ENCODE peak calls at places on chromosomes 11 and 22, in six cellular contexts. K, O, H, G, Z and X are unnamed samples.

GRCh38 chr11:75174781-75175370 is 24.0 kb downstream of the SLCO2B1 start:
- DNase-seq in K (peak), G (no peak), Z (peak), H (peak), O (peak), X (peak)

GRCh38 chr11:35305670-35306382 is 113.5 kb downstream of the SLC1A2 start:
- DNase-seq in K (peak), O (peak), H (peak), G (no peak), Z (peak), X (peak)

GRCh38 chr11:445765-446588 is 4.1 kb upstream of the PTDSS2 start:
- DNase-seq in H (no peak), K (no peak), G (no peak), Z (no peak), O (no peak), X (no peak)

GRCh38 chr11:125946712-125947418 is 1.0 kb downstream of the VSIG10L2 start:
- DNase-seq in G (no peak), H (no peak), Z (no peak), K (no peak), O (no peak), X (no peak)

GRCh38 chr11:74464746-74465145 is 2.6 kb downstream of the KCNE3 start:
- DNase-seq in G (no peak), K (no peak), O (no peak), H (no peak), Z (no peak), X (no peak)

GRCh38 chr11:117071344-117071787 is 26.9 kb downstream of the SIK3 start:
- DNase-seq in H (no peak), K (peak), G (no peak), O (no peak), Z (peak), X (peak)

GRCh38 chr22:47221840-47222615 is 459.6 kb downstream of the TBC1D22A start:
- DNase-seq in O (no peak), G (no peak), K (no peak), Z (no peak), H (no peak), X (no peak)

GRCh38 chr11:120549346-120549745 is 37.8 kb downstream of the GRIK4 start:
- DNase-seq in Z (no peak), H (no peak), O (no peak), G (no peak), K (no peak), X (no peak)

GRCh38 chr11:69572861-69573260 is 68.1 kb upstream of the CCND1 start:
- DNase-seq in G (no peak), O (no peak), H (no peak), Z (no peak), K (no peak), X (no peak)

GRCh38 chr11:69509846-69510390 is 28.5 kb downstream of the LINC01488 start:
- DNase-seq in Z (no peak), H (no peak), G (no peak), K (no peak), O (no peak), X (no peak)

GRCh38 chr11:111665779-111666178 is 63.5 kb downstream of the SIK2 start:
- DNase-seq in K (peak), G (peak), O (peak), H (peak), Z (peak), X (peak)

GRCh38 chr22:19232620-19233019 is 54.1 kb upstream of the SLC25A1 start:
- DNase-seq in K (peak), Z (peak), O (no peak), G (no peak), H (no peak), X (no peak)

GRCh38 chr11:14124886-14125285 is 162.4 kb downstream of the SPON1 start:
- DNase-seq in O (no peak), H (no peak), G (no peak), Z (no peak), K (no peak), X (no peak)

GRCh38 chr11:66882540-66882939 is 25.7 kb downstream of the LRFN4 start:
- DNase-seq in Z (no peak), H (no peak), G (no peak), K (peak), O (no peak), X (no peak)

GRCh38 chr11:95767498-95767897 is 22.1 kb downstream of the FAM76B start:
- DNase-seq in Z (peak), H (no peak), O (peak), K (peak), G (no peak), X (peak)

GRCh38 chr11:7570938-7571337 is 57.1 kb downstream of the PPFIBP2 start:
- DNase-seq in G (no peak), Z (no peak), O (no peak), H (no peak), K (no peak), X (no peak)

GRCh38 chr22:39627208-39627607 is 56.7 kb downstream of the CACNA1I start:
- DNase-seq in H (no peak), K (no peak), Z (no peak), O (no peak), G (no peak), X (no peak)

GRCh38 chr11:40397141-40397540 is 1062.3 kb downstream of the LRRC4C start:
- DNase-seq in O (no peak), G (no peak), Z (no peak), H (no peak), K (no peak), X (no peak)

GRCh38 chr11:62508336-62509058 is 38.1 kb downstream of the AHNAK start:
- DNase-seq in Z (peak), H (peak), G (no peak), O (peak), K (peak), X (peak)

GRCh38 chr11:92765418-92765817 is 204.0 kb upstream of the MTNR1B start:
- DNase-seq in K (no peak), H (no peak), Z (no peak), G (no peak), O (no peak), X (no peak)

GRCh38 chr11:16791494-16791961 is 53.1 kb downstream of the C11orf58 start:
- DNase-seq in O (peak), H (no peak), Z (peak), K (peak), G (peak), X (peak)

GRCh38 chr22:37187891-37188761 is at the start of gene C1QTNF6:
- DNase-seq in O (peak), Z (peak), K (peak), H (no peak), G (no peak), X (peak)

GRCh38 chr22:36065462-36065774 is 36.8 kb upstream of the RBFOX2 start:
- DNase-seq in O (no peak), H (no peak), K (no peak), Z (no peak), G (no peak), X (no peak)

GRCh38 chr11:125180413-125181305 is 16.1 kb downstream of the PKNOX2 start:
- DNase-seq in G (no peak), H (no peak), Z (peak), O (peak), K (peak), X (no peak)

GRCh38 chr11:130407978-130408377 is 20.4 kb downstream of the ADAMTS8 start:
- DNase-seq in K (peak), O (peak), H (no peak), Z (peak), G (no peak), X (peak)

GRCh38 chr11:14673824-14674432 is 30.3 kb downstream of the PDE3B start:
- DNase-seq in H (no peak), O (no peak), K (no peak), Z (no peak), G (no peak), X (peak)

GRCh38 chr22:34293324-34293723 is 373.0 kb upstream of the LARGE1 start:
- DNase-seq in K (no peak), Z (no peak), H (no peak), O (no peak), G (no peak), X (no peak)

GRCh38 chr22:24188705-24189248 is 7.5 kb downstream of the SUSD2 start:
- DNase-seq in H (no peak), O (no peak), G (no peak), K (no peak), Z (no peak), X (no peak)

GRCh38 chr22:41532908-41533825 is 11.1 kb downstream of the POLR3H start:
- DNase-seq in K (peak), Z (peak), H (peak), G (no peak), O (peak), X (peak)

GRCh38 chr11:1825039-1825740 is 9.6 kb upstream of the SYT8 start:
- DNase-seq in G (no peak), H (peak), Z (peak), K (no peak), O (no peak), X (peak)

GRCh38 chr22:44795701-44796630 is 43.6 kb downstream of the ARHGAP8 start:
- DNase-seq in Z (no peak), K (no peak), G (no peak), O (no peak), H (no peak), X (no peak)
- H3K4me3 ChIP-seq in Z (no peak), K (no peak), G (no peak), O (no peak), H (no peak), X (no peak)

GRCh38 chr11:135074397-135074998 is 662.5 kb upstream of the B3GAT1 start:
- DNase-seq in H (no peak), O (no peak), Z (no peak), G (no peak), K (peak), X (no peak)

GRCh38 chr11:135073444-135073843 is 661.4 kb upstream of the B3GAT1 start:
- DNase-seq in H (no peak), K (no peak), G (no peak), Z (no peak), O (no peak), X (no peak)

GRCh38 chr11:135069884-135070283 is 657.8 kb upstream of the B3GAT1 start:
- DNase-seq in O (no peak), H (no peak), Z (no peak), G (no peak), K (peak), X (no peak)

GRCh38 chr11:135075740-135076139 is 663.7 kb upstream of the B3GAT1 start:
- DNase-seq in K (peak), H (peak), Z (peak), G (no peak), O (peak), X (peak)

DNA sequence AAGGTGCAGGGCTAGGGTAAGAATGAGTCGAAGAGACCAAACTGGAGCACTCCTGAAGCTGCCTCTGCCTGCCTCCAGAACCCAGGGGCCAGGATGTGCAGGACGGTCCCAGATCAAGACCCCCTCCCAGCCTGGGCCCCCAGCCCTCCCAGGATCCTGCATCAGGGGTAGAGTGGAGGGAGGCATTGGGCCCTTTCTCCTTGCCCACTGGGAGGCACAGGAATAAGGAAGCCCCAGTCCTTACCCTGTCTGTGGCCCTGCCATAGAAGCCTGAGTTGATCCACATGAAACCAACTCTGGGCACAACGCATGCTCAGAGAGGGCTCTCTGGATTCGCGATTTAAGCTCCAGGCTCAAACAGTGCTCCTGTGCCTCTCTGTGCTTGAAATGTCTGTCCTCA is 661.8 kb upstream of the B3GAT1 start:
- DNase-seq in Z (no peak), K (no peak), H (no peak), G (no peak), O (no peak), X (no peak)
- TF ChIP-seq CTCF in Z (no peak), K (no peak), H (no peak), G (no peak), O (no peak), X (no peak)

GRCh38 chr11:77467233-77467632 is 6.7 kb downstream of the PAK1 start:
- DNase-seq in O (no peak), Z (no peak), H (no peak), K (no peak), G (no peak), X (no peak)

GRCh38 chr11:77470971-77471370 is 2.9 kb downstream of the PAK1 start:
- DNase-seq in Z (no peak), K (no peak), O (no peak), H (no peak), G (no peak), X (no peak)

GRCh38 chr11:77470504-77470903 is 3.4 kb downstream of the PAK1 start:
- DNase-seq in Z (no peak), O (no peak), K (no peak), H (no peak), G (no peak), X (no peak)

GRCh38 chr11:77467993-77468392 is 5.9 kb downstream of the PAK1 start:
- DNase-seq in Z (peak), K (no peak), G (no peak), O (peak), H (no peak), X (peak)

GRCh38 chr11:77468527-77468926 is 5.4 kb downstream of the PAK1 start:
- DNase-seq in O (no peak), Z (no peak), H (no peak), G (no peak), K (no peak), X (no peak)
- H3K4me3 ChIP-seq in O (no peak), Z (no peak), H (no peak), G (no peak), K (no peak), X (no peak)

GRCh38 chr22:31870890-31871289 is 73.4 kb upstream of the YWHAH start:
- DNase-seq in O (no peak), H (no peak), G (no peak), K (peak), Z (peak), X (peak)
- TF ChIP-seq CTCF in O (no peak), H (no peak), G (peak), K (no peak), Z (no peak), X (peak)

DNA sequence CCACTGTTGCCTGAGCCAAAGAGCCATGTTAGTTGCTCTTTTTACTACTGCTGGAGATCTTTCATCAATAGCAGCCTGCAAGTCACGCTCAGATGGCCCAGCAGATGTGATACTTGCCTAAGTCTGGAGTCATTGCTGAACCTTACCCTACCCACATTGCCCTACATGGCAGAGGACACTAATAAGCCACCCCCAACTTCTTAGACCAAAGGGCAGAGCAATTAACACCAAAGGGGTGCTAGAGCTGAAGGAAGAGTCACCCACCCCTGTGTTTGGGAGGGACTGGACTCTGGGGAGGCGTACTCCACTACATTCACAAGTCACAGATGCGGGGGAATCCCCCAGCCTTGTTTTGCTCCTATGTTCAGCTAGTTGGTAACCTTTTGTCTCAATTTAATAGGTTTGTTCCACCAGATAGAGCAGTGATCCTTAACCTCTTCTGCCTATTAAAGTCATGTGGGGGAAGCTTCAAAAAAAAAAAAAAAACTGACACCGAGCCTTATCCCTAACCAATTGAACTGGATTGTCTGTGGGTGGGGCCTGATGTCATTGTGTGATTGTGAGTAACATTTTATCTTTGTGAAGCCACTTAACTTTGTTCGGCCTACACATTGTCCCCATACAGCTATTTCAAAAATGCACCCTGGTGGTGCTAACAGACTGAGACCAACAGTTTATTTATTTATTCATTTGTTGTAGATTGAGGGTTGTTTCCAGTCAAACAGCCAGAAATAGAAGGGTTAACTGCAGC is 13.1 kb downstream of the ADM start:
- DNase-seq in G (no peak), H (peak), O (no peak), Z (no peak), K (no peak), X (no peak)
- H3K4me3 ChIP-seq in G (no peak), H (peak), O (no peak), Z (no peak), K (no peak), X (no peak)